ENCODE peak calls at places on chromosome 13, in six cellular contexts. D is AG10803, Y is PC-3, V is right lobe of liver, G is heart left ventricle, J is A549. N is an unnamed sample.

GRCh38 chr13:76331948-76332712 is 554.1 kb downstream of the KCTD12 start:
- DNase-seq in J (no peak), D (no peak), Y (no peak), G (no peak), V (no peak), N (peak; percentile 63)

GRCh38 chr13:63517376-63517775 is 2101.7 kb upstream of the PCDH20 start:
- DNase-seq in G (no peak), Y (no peak), D (peak; percentile 75), V (no peak), J (no peak), N (peak; percentile 99)

GRCh38 chr13:106238690-106239089 is 296.8 kb downstream of the EFNB2 start:
- DNase-seq in D (no peak), V (no peak), G (no peak), J (no peak), Y (no peak), N (no peak)

GRCh38 chr13:42279080-42279479 is 7.1 kb downstream of the AKAP11 start:
- DNase-seq in D (no peak), G (no peak), V (no peak), J (no peak), Y (no peak), N (no peak)

GRCh38 chr13:41809962-41810361 is 150.9 kb downstream of the VWA8 start:
- DNase-seq in J (no peak), Y (no peak), D (no peak), V (no peak), G (no peak), N (no peak)

GRCh38 chr13:110323172-110323851 is 16.2 kb downstream of the COL4A2 start:
- DNase-seq in D (peak; percentile 89), Y (peak; percentile 73), J (peak; percentile 61), G (no peak), V (no peak), N (peak; percentile 62)

GRCh38 chr13:111893607-111894443 is 173.1 kb upstream of the SOX1 start:
- DNase-seq in D (no peak), G (no peak), J (no peak), Y (no peak), V (no peak), N (no peak)

GRCh38 chr13:49308977-49309408 is 61.3 kb downstream of the CDADC1 start:
- DNase-seq in D (no peak), Y (no peak), J (no peak), V (peak; percentile 77), G (no peak), N (no peak)

GRCh38 chr13:107185889-107186288 is 618.0 kb upstream of the ARGLU1 start:
- DNase-seq in Y (peak; percentile 43), D (peak; percentile 1), V (no peak), J (no peak), G (no peak), N (no peak)

GRCh38 chr13:112346173-112346898 is 29.8 kb upstream of the SPACA7 start:
- DNase-seq in D (no peak), G (no peak), V (no peak), J (no peak), Y (no peak), N (no peak)

GRCh38 chr13:39452834-39453233 is 150.2 kb downstream of the LHFPL6 start:
- DNase-seq in D (no peak), G (no peak), J (no peak), Y (no peak), V (no peak), N (no peak)

GRCh38 chr13:92938481-92939020 is 288.1 kb upstream of the GPC6 start:
- DNase-seq in G (no peak), D (no peak), Y (no peak), J (no peak), V (no peak), N (no peak)

GRCh38 chr13:30257433-30258099 is 49.8 kb downstream of the KATNAL1 start:
- DNase-seq in V (no peak), J (no peak), G (no peak), Y (no peak), D (peak; percentile 13), N (peak; percentile 13)

GRCh38 chr13:110644892-110645521 is 29.7 kb downstream of the NAXD start:
- DNase-seq in V (peak; percentile 89), J (peak; percentile 29), G (peak; percentile 81), Y (peak; percentile 29), D (peak; percentile 74), N (no peak)

GRCh38 chr13:36126496-36126895 is 4.7 kb downstream of the DCLK1 start:
- DNase-seq in J (no peak), G (no peak), V (no peak), Y (no peak), D (no peak), N (no peak)

GRCh38 chr13:26585136-26585535 is 27.7 kb downstream of the WASF3 start:
- DNase-seq in Y (no peak), V (no peak), J (no peak), G (no peak), D (peak; percentile 41), N (no peak)

GRCh38 chr13:53189162-53189561 is 160.5 kb downstream of the OLFM4 start:
- DNase-seq in V (no peak), G (no peak), Y (no peak), D (no peak), J (no peak), N (no peak)

GRCh38 chr13:96573563-96573962 is 420.7 kb downstream of the OXGR1 start:
- DNase-seq in G (no peak), D (no peak), Y (no peak), J (no peak), V (no peak), N (no peak)

GRCh38 chr13:25248071-25248470 is 39.2 kb downstream of the MTMR6 start:
- DNase-seq in J (no peak), Y (no peak), V (no peak), D (no peak), G (no peak), N (no peak)

GRCh38 chr13:30141773-30142501 is 165.4 kb downstream of the KATNAL1 start:
- DNase-seq in V (no peak), Y (no peak), D (peak; percentile 33), G (no peak), J (no peak), N (no peak)

GRCh38 chr13:108508263-108508662 is 121.1 kb upstream of the MYO16 start:
- DNase-seq in D (no peak), Y (peak; percentile 15), V (no peak), J (peak; percentile 26), G (no peak), N (peak; percentile 42)

GRCh38 chr13:25372275-25373081 is 704 bp downstream of the ATP8A2 start:
- DNase-seq in D (no peak), G (no peak), Y (no peak), J (no peak), V (no peak), N (no peak)

GRCh38 chr13:60647547-60647946 is 250.5 kb downstream of the TDRD3 start:
- DNase-seq in Y (no peak), D (no peak), G (no peak), V (no peak), J (no peak), N (no peak)

GRCh38 chr13:27395007-27395510 is 29.4 kb upstream of the GTF3A start:
- DNase-seq in Y (no peak), V (no peak), G (no peak), D (no peak), J (no peak), N (no peak)

GRCh38 chr13:33637978-33638743 is 179.8 kb upstream of the RFC3 start:
- DNase-seq in V (no peak), Y (peak; percentile 53), D (peak; percentile 70), J (no peak), G (no peak), N (no peak)

GRCh38 chr13:46975173-46975572 is 78.3 kb upstream of the HTR2A start:
- DNase-seq in J (no peak), Y (no peak), V (no peak), G (no peak), D (no peak), N (no peak)

GRCh38 chr13:93146584-93147292 is 79.9 kb upstream of the GPC6 start:
- DNase-seq in D (peak; percentile 17), J (no peak), G (no peak), Y (peak; percentile 30), V (no peak), N (peak; percentile 85)

GRCh38 chr13:113562085-113562749 is 22.3 kb upstream of the TFDP1 start:
- DNase-seq in D (peak; percentile 75), V (peak; percentile 63), J (peak; percentile 54), G (no peak), Y (peak; percentile 59), N (peak; percentile 70)

GRCh38 chr13:32659736-32660135 is 73.5 kb downstream of the PDS5B start:
- DNase-seq in V (no peak), J (no peak), G (no peak), Y (no peak), D (no peak), N (no peak)

GRCh38 chr13:29507356-29507755 is 88.1 kb downstream of the SLC7A1 start:
- DNase-seq in Y (no peak), D (peak; percentile 53), V (no peak), G (no peak), J (no peak), N (no peak)

GRCh38 chr13:94123543-94123942 is 355.9 kb downstream of the DCT start:
- DNase-seq in V (no peak), G (no peak), D (no peak), J (no peak), Y (no peak), N (no peak)

GRCh38 chr13:99215466-99215865 is 14.8 kb downstream of the UBAC2 start:
- DNase-seq in Y (no peak), J (no peak), D (no peak), V (no peak), G (peak; percentile 56), N (no peak)

GRCh38 chr13:99217461-99218101 is 16.9 kb downstream of the UBAC2 start:
- DNase-seq in J (no peak), V (no peak), Y (no peak), D (no peak), G (peak; percentile 48), N (no peak)

GRCh38 chr13:99214691-99215090 is 14.0 kb downstream of the UBAC2 start:
- DNase-seq in G (no peak), Y (no peak), J (no peak), V (no peak), D (no peak), N (no peak)

GRCh38 chr13:99211421-99212035 is 10.9 kb downstream of the UBAC2 start:
- DNase-seq in V (no peak), J (no peak), G (no peak), D (no peak), Y (no peak), N (no peak)

GRCh38 chr13:99214232-99214631 is 13.6 kb downstream of the UBAC2 start:
- DNase-seq in J (no peak), D (no peak), G (no peak), V (no peak), Y (no peak), N (no peak)
- H3K4me3 ChIP-seq in J (no peak overlapping the region), D (no peak overlapping the region), G (no peak overlapping the region), V (no peak overlapping the region), Y (no peak overlapping the region), N (no peak overlapping the region)

GRCh38 chr13:44438234-44438579 is 64.6 kb downstream of the SERP2 start:
- DNase-seq in J (no peak), Y (no peak), V (no peak), G (no peak), D (no peak), N (no peak)
- TF ChIP-seq CTCF in J (no peak), Y (no peak), V (no peak), G (peak; percentile 6), D (no peak), N (no peak)

GRCh38 chr13:85261757-85262346 is 537.4 kb downstream of the SLITRK6 start:
- DNase-seq in J (no peak), D (no peak), G (no peak), V (no peak), Y (peak; percentile 45), N (no peak)
- H3K4me3 ChIP-seq in J (no peak overlapping the region), D (no peak overlapping the region), G (no peak overlapping the region), V (no peak overlapping the region), Y (no peak overlapping the region), N (no peak overlapping the region)

GRCh38 chr13:101917833-101918755 is 465.6 kb downstream of the ITGBL1 start:
- DNase-seq in Y (no peak), J (no peak), D (no peak), G (no peak), V (no peak), N (no peak)
- TF ChIP-seq CTCF in Y (no peak), J (no peak), D (no peak), G (no peak), V (no peak), N (no peak)

N was measured in astrocyte of the cerebellum.